ENCODE peak calls at places on chromosomes 11 and 22, in seven cellular contexts. M, A, W, H, J, I and F are unnamed samples.

GRCh38 chr22:18048441-18048898 is 24.1 kb upstream of the MICAL3 start:
- DNase-seq in M (no peak), A (no peak), H (peak), I (no peak), J (peak), W (no peak), F (no peak)

GRCh38 chr22:44379817-44380560 is 67.2 kb upstream of the SHISAL1 start:
- DNase-seq in A (no peak), W (no peak), I (no peak), M (no peak), H (peak), J (no peak), F (no peak)

GRCh38 chr22:25554321-25555088 is 10.0 kb upstream of the GRK3 start:
- DNase-seq in J (no peak), A (no peak), M (no peak), I (no peak), H (no peak), W (no peak), F (no peak)

GRCh38 chr11:13940611-13941256 is 21.8 kb upstream of the SPON1 start:
- DNase-seq in A (no peak), I (no peak), W (no peak), H (no peak), J (no peak), M (no peak), F (no peak)

GRCh38 chr22:27637604-27638003 is 164.0 kb downstream of the MN1 start:
- DNase-seq in A (no peak), H (no peak), W (no peak), J (peak), I (no peak), M (no peak), F (no peak)

GRCh38 chr11:60396790-60397189 is 531 bp downstream of the MS4A14 start:
- DNase-seq in M (no peak), I (no peak), W (no peak), H (no peak), J (no peak), A (no peak), F (no peak)

GRCh38 chr11:118691926-118692830 is 12.7 kb upstream of the TREH start:
- DNase-seq in M (no peak), H (peak), J (no peak), A (no peak), W (peak), I (peak), F (peak)

GRCh38 chr22:17808688-17809403 is 34.6 kb upstream of the BID start:
- DNase-seq in I (no peak), A (no peak), W (no peak), J (no peak), M (no peak), H (no peak), F (no peak)

GRCh38 chr11:19077965-19078364 is 17.4 kb upstream of the MRGPRX2 start:
- DNase-seq in I (no peak), J (no peak), A (no peak), W (no peak), M (no peak), H (no peak), F (no peak)

GRCh38 chr11:106644824-106645223 is 373.5 kb downstream of the GUCY1A2 start:
- DNase-seq in M (no peak), A (no peak), J (no peak), H (no peak), I (no peak), W (no peak), F (no peak)

GRCh38 chr11:48170840-48171233 is 45.8 kb upstream of the OR4B1 start:
- DNase-seq in W (no peak), H (no peak), I (no peak), M (no peak), A (no peak), J (no peak), F (no peak)

GRCh38 chr11:3807856-3808845 is at the start of gene PGAP2:
- DNase-seq in J (no peak), W (peak), H (peak), M (peak), I (peak), A (peak), F (peak)

GRCh38 chr22:35842954-35843353 is 125.3 kb downstream of the APOL5 start:
- DNase-seq in I (no peak), M (no peak), H (no peak), W (no peak), J (no peak), A (no peak), F (no peak)

GRCh38 chr22:31173386-31174145 is 13.6 kb downstream of the RNF185 start:
- DNase-seq in I (no peak), A (no peak), H (no peak), M (no peak), J (peak), W (no peak), F (no peak)

GRCh38 chr11:16609769-16610168 is 128.7 kb upstream of the C11orf58 start:
- DNase-seq in A (no peak), J (no peak), W (no peak), H (no peak), M (no peak), I (no peak), F (no peak)

GRCh38 chr22:37295213-37295886 is 13.0 kb downstream of the CYTH4 start:
- DNase-seq in W (no peak), M (no peak), I (no peak), J (no peak), A (no peak), H (no peak), F (no peak)

GRCh38 chr11:2562181-2562581 is 117.4 kb downstream of the KCNQ1 start:
- DNase-seq in W (no peak), J (no peak), H (peak), M (no peak), I (no peak), A (no peak), F (no peak)

GRCh38 chr11:117794144-117794543 is 2.9 kb downstream of the DSCAML1 start:
- DNase-seq in M (no peak), W (no peak), I (no peak), A (no peak), J (no peak), H (no peak), F (no peak)

GRCh38 chr11:2140411-2141400 is 1.5 kb upstream of the IGF2 start:
- DNase-seq in I (no peak), H (no peak), A (no peak), M (no peak), W (no peak), J (no peak), F (no peak)

GRCh38 chr22:17774928-17775675 is 833 bp upstream of the BID start:
- DNase-seq in A (no peak), J (no peak), H (no peak), M (no peak), W (no peak), I (no peak), F (no peak)

GRCh38 chr11:19633276-19633675 is 79.4 kb upstream of the NAV2 start:
- DNase-seq in M (peak), J (no peak), H (peak), I (no peak), A (no peak), W (no peak), F (no peak)

GRCh38 chr22:39703890-39704658 is 133.5 kb downstream of the CACNA1I start:
- DNase-seq in H (no peak), I (no peak), J (no peak), M (no peak), A (no peak), W (no peak), F (no peak)

GRCh38 chr11:85923455-85923854 is 68.3 kb downstream of the CCDC83 start:
- DNase-seq in I (no peak), H (no peak), W (no peak), J (no peak), M (no peak), A (no peak), F (no peak)

GRCh38 chr11:69840371-69841169 is 21.4 kb upstream of the FGF3 start:
- DNase-seq in I (no peak), W (no peak), H (no peak), M (no peak), A (no peak), J (no peak), F (no peak)